ENCODE peak calls at places on chromosomes 11 and 22, in four cellular contexts. X is spleen; P is stimulated activated effector memory CD8-positive, alpha-beta T cell treated with anti-CD3 and anti-CD28 coated beads, Interleukin-12 subunit alpha, Interleukin-12 subunit beta, amount 100 ng/mL, for 72 hours; T is activated CD4-positive, alpha-beta T cell treated with anti-CD3 and anti-CD28 coated beads, Interleukin-2, amount 10 ng/mL, durations not matched to agents 7 days and 5 days. R is an unnamed sample.

GRCh38 chr11:19766206-19766605 is 53.6 kb downstream of the NAV2 start:
- DNase-seq in P (no peak), X (no peak), T (no peak), R (no peak)

GRCh38 chr11:575324-575995 is 810 bp upstream of the PHRF1 start:
- DNase-seq in T (no peak), P (no peak), X (peak), R (no peak)

GRCh38 chr11:113505541-113506375 is 30.6 kb upstream of the DRD2 start:
- DNase-seq in P (no peak), X (no peak), T (no peak), R (no peak)

GRCh38 chr11:69156673-69157155 is 979 bp downstream of the SMIM38 start:
- DNase-seq in P (no peak), X (peak), T (no peak), R (no peak)

GRCh38 chr11:109229682-109230081 is 192.3 kb upstream of the C11orf87 start:
- DNase-seq in T (no peak), X (no peak), P (no peak), R (no peak)

GRCh38 chr22:30705710-30706651 is 11.3 kb downstream of the OSBP2 start:
- DNase-seq in P (no peak), X (peak), T (no peak), R (no peak)

GRCh38 chr22:45240137-45240809 is 421 bp downstream of the KIAA0930 start:
- DNase-seq in T (peak), P (no peak), X (peak), R (peak)

GRCh38 chr11:123654566-123655081 is at the start of gene SCN3B:
- DNase-seq in T (peak), X (no peak), P (no peak), R (peak)

GRCh38 chr22:40050258-40050657 is 55.5 kb downstream of the FAM83F start:
- DNase-seq in P (no peak), T (no peak), X (no peak), R (no peak)

GRCh38 chr11:66478823-66479740 is 1.2 kb upstream of the DPP3 start:
- DNase-seq in X (peak), P (no peak), T (peak), R (peak)